ENCODE peak calls at places on chromosomes 7 and 10, in six cellular contexts. A is neuronal stem cell, C is H9, W is H1, N is IMR-90, H is mesenchymal stem cell. B is an unnamed sample.

GRCh38 chr7:31495653-31496052 is 18.2 kb upstream of the ITPRID1 start:
- DNase-seq in N (no peak), W (no peak), A (no peak), C (no peak), H (no peak), B (no peak)

GRCh38 chr10:7054915-7055314 is 355.9 kb downstream of the SFMBT2 start:
- DNase-seq in H (peak), C (no peak), N (peak), A (no peak), W (no peak), B (no peak)

GRCh38 chr7:158606671-158607424 is 19.2 kb upstream of the PTPRN2 start:
- DNase-seq in A (no peak), H (no peak), W (no peak), C (no peak), N (no peak), B (no peak)

GRCh38 chr7:149310113-149310836 is 48.3 kb downstream of the ZNF783 start:
- DNase-seq in A (no peak), N (peak), W (no peak), H (peak), C (no peak), B (peak)

GRCh38 chr7:112266595-112267270 is 60.2 kb downstream of the ZNF277 start:
- DNase-seq in H (peak), W (no peak), C (no peak), A (no peak), N (peak), B (peak)

GRCh38 chr10:97018251-97019212 is 167.2 kb downstream of the SLIT1 start:
- DNase-seq in C (peak), H (no peak), N (no peak), W (no peak), A (no peak), B (no peak)

GRCh38 chr7:17915796-17916195 is 24.5 kb downstream of the SNX13 start:
- DNase-seq in A (no peak), H (peak), W (no peak), N (no peak), C (no peak), B (no peak)

GRCh38 chr7:29143698-29144203 is 2.6 kb downstream of the CPVL start:
- DNase-seq in N (no peak), W (no peak), H (no peak), C (no peak), A (no peak), B (no peak)

GRCh38 chr7:155971180-155971770 is 159.0 kb upstream of the SHH start:
- DNase-seq in C (peak), A (no peak), H (no peak), W (no peak), N (no peak), B (no peak)

GRCh38 chr10:118394557-118395194 is 52.6 kb upstream of the FAM204A start:
- DNase-seq in C (no peak), H (no peak), W (no peak), N (no peak), A (no peak), B (no peak)

GRCh38 chr7:146503844-146504243 is 387.2 kb downstream of the CNTNAP2 start:
- DNase-seq in N (no peak), C (no peak), H (no peak), A (no peak), W (no peak), B (no peak)

GRCh38 chr10:48651293-48651692 is 33.4 kb upstream of the WDFY4 start:
- DNase-seq in W (no peak), C (no peak), N (no peak), H (no peak), A (no peak), B (no peak)

GRCh38 chr7:29853072-29853471 is 46.8 kb downstream of the WIPF3 start:
- DNase-seq in N (no peak), H (no peak), C (no peak), A (no peak), W (no peak), B (no peak)

GRCh38 chr7:32586291-32587221 is 91.3 kb downstream of the AVL9 start:
- DNase-seq in N (peak), A (no peak), H (peak), W (no peak), C (no peak), B (no peak)

GRCh38 chr7:124032369-124033092 is at the start of gene TMEM229A:
- DNase-seq in H (peak), W (peak), N (peak), C (peak), A (peak), B (peak)

GRCh38 chr7:69825031-69825681 is 226.9 kb downstream of the AUTS2 start:
- DNase-seq in C (no peak), N (no peak), H (no peak), W (no peak), A (no peak), B (no peak)

GRCh38 chr10:118592675-118593330 is 2.6 kb downstream of the PRLHR start:
- DNase-seq in A (no peak), N (no peak), H (no peak), C (no peak), W (no peak), B (no peak)

GRCh38 chr10:60208676-60209269 is 180.9 kb downstream of the ANK3 start:
- DNase-seq in H (peak), W (no peak), C (no peak), N (peak), A (peak), B (peak)

GRCh38 chr7:143447500-143447899 is 4.2 kb downstream of the TAS2R60 start:
- DNase-seq in A (peak), H (no peak), C (no peak), W (no peak), N (no peak), B (no peak)

GRCh38 chr7:79977481-79977880 is 157.2 kb upstream of the GNAI1 start:
- DNase-seq in N (no peak), C (no peak), A (no peak), H (no peak), W (no peak), B (no peak)

GRCh38 chr7:151079199-151079910 is 1.3 kb downstream of the FASTK start:
- DNase-seq in W (no peak), H (no peak), C (no peak), N (no peak), A (no peak), B (no peak)

GRCh38 chr7:151081170-151082101 is 827 bp upstream of the FASTK start:
- DNase-seq in W (peak), N (no peak), C (no peak), A (no peak), H (peak), B (no peak)

GRCh38 chr7:151080091-151080521 is 503 bp downstream of the FASTK start:
- DNase-seq in H (peak), C (no peak), A (no peak), N (no peak), W (no peak), B (peak)

GRCh38 chr7:151082151-151083070 is 882 bp downstream of the TMUB1 start:
- DNase-seq in H (no peak), A (no peak), N (no peak), C (no peak), W (no peak), B (no peak)

DNA sequence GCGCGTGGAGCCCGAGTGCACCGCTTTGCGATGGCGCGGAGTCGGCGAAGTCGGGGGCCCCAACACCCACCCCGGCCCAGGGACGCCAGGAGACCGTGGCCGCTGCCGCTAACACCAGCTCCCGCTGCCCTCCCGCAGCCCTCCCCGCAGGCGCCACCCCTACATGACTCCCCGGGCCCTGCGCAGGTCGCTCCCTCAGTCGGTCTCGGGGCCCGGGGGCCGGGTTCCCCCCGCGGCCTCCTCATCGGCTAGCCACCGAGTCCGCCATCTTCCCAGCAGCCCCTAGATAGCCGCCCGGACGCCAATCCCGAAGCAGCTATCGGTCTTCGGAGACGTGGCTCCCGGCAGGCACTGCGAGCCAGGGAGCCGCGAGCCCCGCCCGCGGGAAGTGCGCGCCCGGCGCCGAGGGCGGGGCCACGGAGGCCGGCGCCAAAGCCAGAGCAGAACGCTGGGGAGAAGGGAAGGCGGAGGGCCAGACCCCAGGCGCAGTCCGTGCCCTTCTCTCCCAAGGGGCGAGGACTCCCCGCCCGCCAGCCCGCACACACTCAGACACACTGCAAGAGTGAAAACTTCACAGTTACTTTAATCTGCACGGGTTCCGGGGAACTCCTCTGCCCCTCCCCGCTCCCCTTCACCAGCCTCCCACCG is at the start of gene FASTK:
- DNase-seq in C (peak), W (peak), N (peak), H (peak), A (peak), B (peak)
- H3K18ac ChIP-seq in C (no peak), W (peak), N (peak), H (peak), A (peak), B (peak)

GRCh38 chr7:121049897-121050296 is 61.4 kb downstream of the CPED1 start:
- DNase-seq in W (no peak), C (no peak), A (no peak), N (no peak), H (no peak), B (no peak)
- H3K14ac ChIP-seq in W (no peak), C (no peak), A (no peak), N (peak), H (no peak), B (no peak)

DNA sequence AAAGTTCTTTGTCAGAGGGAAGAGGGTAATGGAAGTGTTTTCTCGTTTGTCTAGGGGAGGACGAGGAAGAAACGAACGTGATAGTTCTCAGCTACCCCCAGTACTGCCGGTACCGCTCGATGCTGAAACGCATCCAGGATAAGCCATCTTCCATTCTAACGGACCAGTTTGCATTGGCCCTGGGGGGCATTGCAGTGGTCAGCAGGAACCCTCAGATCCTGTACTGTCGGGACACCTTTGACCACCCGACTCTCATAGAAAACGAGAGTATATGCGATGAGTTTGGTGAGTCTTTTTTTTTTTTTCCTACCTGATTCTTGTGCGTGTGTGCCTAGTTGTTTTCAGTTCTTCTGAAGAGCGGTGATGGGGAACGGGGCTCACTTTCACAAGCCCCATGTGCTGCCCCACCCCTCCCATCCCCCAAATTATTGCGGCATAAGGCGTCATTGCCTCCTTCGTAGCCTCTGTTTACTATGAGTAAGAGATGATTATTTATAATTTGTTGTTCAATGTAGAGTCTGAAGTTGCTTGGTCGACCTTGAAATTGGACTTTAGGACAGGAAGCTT is 98.6 kb downstream of the ARID5B start:
- DNase-seq in H (no peak), N (no peak), C (no peak), W (no peak), A (no peak), B (no peak)
- H3K27ac ChIP-seq in H (no peak), N (no peak), C (no peak), W (no peak), A (no peak), B (no peak)

GRCh38 chr10:95706573-95706972 is 12.8 kb upstream of the TCTN3 start:
- DNase-seq in C (no peak), N (no peak), A (no peak), H (no peak), W (no peak), B (no peak)
- H3K18ac ChIP-seq in C (no peak), N (no peak), A (no peak), H (no peak), W (no peak), B (no peak)

GRCh38 chr10:4215485-4215884 is 430.5 kb upstream of the KLF6 start:
- DNase-seq in A (no peak), W (no peak), H (no peak), C (no peak), N (no peak), B (no peak)
- H3K14ac ChIP-seq in A (no peak), W (no peak), H (no peak), C (no peak), N (no peak), B (no peak)

GRCh38 chr10:95303950-95304349 is 13.1 kb upstream of the PDLIM1 start:
- DNase-seq in N (no peak), A (no peak), H (no peak), W (no peak), C (no peak), B (no peak)

GRCh38 chr10:95303535-95303934 is 12.7 kb upstream of the PDLIM1 start:
- DNase-seq in A (no peak), C (no peak), H (no peak), N (peak), W (no peak), B (no peak)

GRCh38 chr10:95304463-95304862 is 13.7 kb upstream of the PDLIM1 start:
- DNase-seq in N (no peak), A (no peak), C (no peak), W (no peak), H (no peak), B (no peak)

GRCh38 chr10:95305606-95306385 is 15.0 kb upstream of the PDLIM1 start:
- DNase-seq in N (no peak), W (no peak), A (no peak), C (no peak), H (no peak), B (no peak)

GRCh38 chr10:95304976-95305375 is 14.2 kb upstream of the PDLIM1 start:
- DNase-seq in A (no peak), N (no peak), C (no peak), H (no peak), W (no peak), B (peak)
- H3K27ac ChIP-seq in A (no peak), N (no peak), C (no peak), H (no peak), W (no peak), B (no peak)

B was measured in trophoblast cell.